ENCODE peak calls at places on chromosome 16, in eight cellular contexts. One of them, this sample, is unnamed.

GRCh38 chr16:20242568-20243240 is 84.6 kb downstream of the GP2 start:
- DNase-seq in GM12878: no peak
- DNase-seq in sigmoid colon: no peak
- DNase-seq in HepG2: no peak
- DNase-seq in stomach: no peak
- DNase-seq in esophagus muscularis mucosa: no peak
- DNase-seq in HL-60: no peak
- DNase-seq in suprapubic skin: no peak
- DNase-seq in this sample: no peak

GRCh38 chr16:12971216-12971615 is 69.8 kb downstream of the SHISA9 start:
- DNase-seq in esophagus muscularis mucosa: no peak
- DNase-seq in sigmoid colon: no peak
- DNase-seq in suprapubic skin: no peak
- DNase-seq in stomach: peak
- DNase-seq in HepG2: no peak
- DNase-seq in HL-60: no peak
- DNase-seq in GM12878: no peak
- DNase-seq in this sample: peak

GRCh38 chr16:79712273-79712672 is 111.7 kb upstream of the MAF start:
- DNase-seq in esophagus muscularis mucosa: no peak
- DNase-seq in stomach: no peak
- DNase-seq in HL-60: no peak
- DNase-seq in sigmoid colon: no peak
- DNase-seq in HepG2: no peak
- DNase-seq in suprapubic skin: no peak
- DNase-seq in GM12878: no peak
- DNase-seq in this sample: no peak

GRCh38 chr16:726188-726437 is 130 bp downstream of the CCDC78 start:
- DNase-seq in HL-60: no peak
- DNase-seq in HepG2: no peak
- DNase-seq in sigmoid colon: no peak
- DNase-seq in suprapubic skin: no peak
- DNase-seq in esophagus muscularis mucosa: no peak
- DNase-seq in stomach: no peak
- DNase-seq in GM12878: no peak
- DNase-seq in this sample: no peak

GRCh38 chr16:71367243-71367976 is 8.9 kb downstream of the CALB2 start:
- DNase-seq in GM12878: peak
- DNase-seq in sigmoid colon: no peak
- DNase-seq in suprapubic skin: no peak
- DNase-seq in HepG2: peak
- DNase-seq in stomach: peak
- DNase-seq in esophagus muscularis mucosa: no peak
- DNase-seq in HL-60: peak
- DNase-seq in this sample: no peak

GRCh38 chr16:162271-162991 is 3.3 kb upstream of the HBM start:
- DNase-seq in suprapubic skin: no peak
- DNase-seq in HL-60: no peak
- DNase-seq in stomach: no peak
- DNase-seq in GM12878: no peak
- DNase-seq in esophagus muscularis mucosa: no peak
- DNase-seq in sigmoid colon: no peak
- DNase-seq in HepG2: no peak
- DNase-seq in this sample: no peak

GRCh38 chr16:88966986-88967799 is 9.8 kb downstream of the CBFA2T3 start:
- DNase-seq in HepG2: no peak
- DNase-seq in HL-60: no peak
- DNase-seq in suprapubic skin: no peak
- DNase-seq in sigmoid colon: no peak
- DNase-seq in esophagus muscularis mucosa: no peak
- DNase-seq in stomach: no peak
- DNase-seq in GM12878: no peak
- DNase-seq in this sample: no peak

GRCh38 chr16:13935408-13935807 is 15.5 kb downstream of the ERCC4 start:
- DNase-seq in suprapubic skin: no peak
- DNase-seq in esophagus muscularis mucosa: no peak
- DNase-seq in HL-60: no peak
- DNase-seq in HepG2: peak
- DNase-seq in stomach: no peak
- DNase-seq in sigmoid colon: no peak
- DNase-seq in GM12878: no peak
- DNase-seq in this sample: no peak

GRCh38 chr16:73433493-73434307 is 385.8 kb upstream of the ZFHX3 start:
- DNase-seq in sigmoid colon: no peak
- DNase-seq in HepG2: no peak
- DNase-seq in suprapubic skin: no peak
- DNase-seq in esophagus muscularis mucosa: no peak
- DNase-seq in GM12878: no peak
- DNase-seq in HL-60: no peak
- DNase-seq in stomach: no peak
- DNase-seq in this sample: no peak

GRCh38 chr16:75250809-75251279 is 580 bp downstream of the BCAR1 start:
- DNase-seq in stomach: peak
- DNase-seq in HL-60: no peak
- DNase-seq in sigmoid colon: peak
- DNase-seq in GM12878: no peak
- DNase-seq in esophagus muscularis mucosa: no peak
- DNase-seq in suprapubic skin: no peak
- DNase-seq in HepG2: peak
- DNase-seq in this sample: no peak

GRCh38 chr16:56606071-56606687 is 2.2 kb upstream of the MT2A start:
- DNase-seq in sigmoid colon: peak
- DNase-seq in stomach: no peak
- DNase-seq in GM12878: no peak
- DNase-seq in suprapubic skin: no peak
- DNase-seq in HL-60: no peak
- DNase-seq in esophagus muscularis mucosa: no peak
- DNase-seq in HepG2: no peak
- DNase-seq in this sample: no peak

GRCh38 chr16:1496464-1496863 is 3.3 kb downstream of the TELO2 start:
- DNase-seq in GM12878: no peak
- DNase-seq in esophagus muscularis mucosa: no peak
- DNase-seq in suprapubic skin: no peak
- DNase-seq in HL-60: no peak
- DNase-seq in HepG2: no peak
- DNase-seq in sigmoid colon: no peak
- DNase-seq in stomach: no peak
- DNase-seq in this sample: no peak

DNA sequence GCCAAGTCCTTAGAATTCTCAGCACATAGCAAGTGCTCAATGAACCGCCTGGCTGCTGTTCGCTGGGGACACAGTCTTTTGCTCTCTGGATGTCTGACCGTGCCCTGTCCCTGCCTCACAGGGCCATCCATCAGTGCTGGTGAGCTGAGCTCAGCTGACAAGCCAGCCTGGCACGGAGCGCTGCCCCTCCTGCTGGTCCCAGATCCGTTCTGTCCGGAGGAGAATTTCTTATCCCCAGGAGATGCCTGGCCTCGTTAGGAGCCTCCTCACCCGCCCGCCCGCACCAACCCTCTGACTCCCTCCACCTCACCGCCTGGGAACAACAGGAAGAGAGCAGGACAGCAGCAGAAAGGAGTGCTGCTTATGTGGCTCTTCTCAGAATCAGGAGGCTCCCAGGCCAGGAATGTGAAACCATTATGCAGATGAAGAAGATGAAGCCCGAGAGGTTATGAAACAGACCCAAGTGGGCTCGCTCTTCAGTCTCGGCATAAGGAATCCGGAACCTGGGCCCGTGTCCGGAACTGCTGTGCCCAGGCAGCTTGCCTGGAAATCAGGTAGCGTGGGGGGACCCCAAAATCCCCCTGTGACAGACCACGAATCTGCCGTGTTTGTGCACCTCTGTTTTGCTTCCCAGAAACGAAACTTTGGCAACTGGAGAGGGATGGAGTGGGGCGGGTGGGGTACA is 28.8 kb upstream of the RMI2 start:
- DNase-seq in sigmoid colon: no peak
- DNase-seq in GM12878: no peak
- DNase-seq in stomach: no peak
- DNase-seq in HepG2: no peak
- DNase-seq in HL-60: no peak
- DNase-seq in suprapubic skin: no peak
- DNase-seq in esophagus muscularis mucosa: no peak
- DNase-seq in this sample: no peak
- TF ChIP-seq POLR2AphosphoS5 in sigmoid colon: no peak
- TF ChIP-seq POLR2AphosphoS5 in GM12878: no peak
- TF ChIP-seq POLR2AphosphoS5 in stomach: no peak
- TF ChIP-seq POLR2AphosphoS5 in HepG2: no peak
- TF ChIP-seq POLR2AphosphoS5 in HL-60: no peak
- TF ChIP-seq POLR2AphosphoS5 in suprapubic skin: no peak
- TF ChIP-seq POLR2AphosphoS5 in esophagus muscularis mucosa: no peak
- TF ChIP-seq POLR2AphosphoS5 in this sample: no peak

GRCh38 chr16:4537376-4538066 is 1.1 kb downstream of the CDIP1 start:
- DNase-seq in sigmoid colon: peak
- DNase-seq in HL-60: no peak
- DNase-seq in stomach: peak
- DNase-seq in GM12878: no peak
- DNase-seq in HepG2: no peak
- DNase-seq in esophagus muscularis mucosa: no peak
- DNase-seq in suprapubic skin: no peak
- DNase-seq in this sample: no peak
- H3K27ac ChIP-seq in sigmoid colon: peak
- H3K27ac ChIP-seq in HL-60: no peak
- H3K27ac ChIP-seq in stomach: peak
- H3K27ac ChIP-seq in GM12878: no peak
- H3K27ac ChIP-seq in HepG2: peak
- H3K27ac ChIP-seq in esophagus muscularis mucosa: peak
- H3K27ac ChIP-seq in suprapubic skin: peak
- H3K27ac ChIP-seq in this sample: no peak

GRCh38 chr16:22222006-22222405 is 15.9 kb downstream of the EEF2K start:
- DNase-seq in HL-60: no peak
- DNase-seq in HepG2: no peak
- DNase-seq in sigmoid colon: no peak
- DNase-seq in GM12878: no peak
- DNase-seq in esophagus muscularis mucosa: no peak
- DNase-seq in suprapubic skin: no peak
- DNase-seq in stomach: no peak
- DNase-seq in this sample: no peak

GRCh38 chr16:22220714-22221113 is 14.6 kb downstream of the EEF2K start:
- DNase-seq in stomach: peak
- DNase-seq in esophagus muscularis mucosa: no peak
- DNase-seq in sigmoid colon: no peak
- DNase-seq in HepG2: no peak
- DNase-seq in HL-60: no peak
- DNase-seq in GM12878: no peak
- DNase-seq in suprapubic skin: no peak
- DNase-seq in this sample: no peak

GRCh38 chr16:22219389-22220075 is 13.5 kb downstream of the EEF2K start:
- DNase-seq in sigmoid colon: no peak
- DNase-seq in suprapubic skin: no peak
- DNase-seq in esophagus muscularis mucosa: no peak
- DNase-seq in HL-60: no peak
- DNase-seq in stomach: no peak
- DNase-seq in GM12878: no peak
- DNase-seq in HepG2: no peak
- DNase-seq in this sample: no peak

GRCh38 chr16:22217890-22218730 is 12.0 kb downstream of the EEF2K start:
- DNase-seq in GM12878: peak
- DNase-seq in stomach: no peak
- DNase-seq in HL-60: no peak
- DNase-seq in suprapubic skin: no peak
- DNase-seq in esophagus muscularis mucosa: no peak
- DNase-seq in HepG2: no peak
- DNase-seq in sigmoid colon: peak
- DNase-seq in this sample: no peak

DNA sequence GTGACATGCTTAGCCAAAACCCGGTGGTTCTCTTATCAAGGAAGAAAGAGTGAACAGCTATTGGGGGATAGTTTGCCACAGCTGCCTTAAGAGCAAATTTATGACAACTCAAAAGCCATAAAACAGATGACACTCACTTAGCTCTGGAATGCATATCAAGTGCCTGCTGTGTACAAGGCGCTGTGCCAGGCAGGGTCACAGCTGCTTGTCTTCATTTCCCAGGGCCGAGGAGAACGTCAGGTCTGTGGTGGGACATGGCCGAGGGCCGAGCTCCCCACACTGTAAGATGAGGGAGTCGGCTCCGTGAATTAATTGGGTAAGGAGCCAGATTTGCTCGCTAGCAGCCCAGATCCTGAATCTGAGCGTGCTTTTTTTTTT is 14.0 kb downstream of the EEF2K start:
- DNase-seq in suprapubic skin: no peak
- DNase-seq in HL-60: no peak
- DNase-seq in stomach: no peak
- DNase-seq in sigmoid colon: peak
- DNase-seq in GM12878: no peak
- DNase-seq in esophagus muscularis mucosa: no peak
- DNase-seq in HepG2: no peak
- DNase-seq in this sample: no peak
- TF ChIP-seq POLR2AphosphoS5 in suprapubic skin: no peak
- TF ChIP-seq POLR2AphosphoS5 in HL-60: no peak
- TF ChIP-seq POLR2AphosphoS5 in stomach: no peak
- TF ChIP-seq POLR2AphosphoS5 in sigmoid colon: no peak
- TF ChIP-seq POLR2AphosphoS5 in GM12878: no peak
- TF ChIP-seq POLR2AphosphoS5 in esophagus muscularis mucosa: no peak
- TF ChIP-seq POLR2AphosphoS5 in HepG2: no peak
- TF ChIP-seq POLR2AphosphoS5 in this sample: no peak

GRCh38 chr16:30926937-30927788 is 3.8 kb downstream of the FBXL19 start:
- DNase-seq in GM12878: no peak
- DNase-seq in esophagus muscularis mucosa: no peak
- DNase-seq in suprapubic skin: no peak
- DNase-seq in HepG2: no peak
- DNase-seq in sigmoid colon: no peak
- DNase-seq in stomach: no peak
- DNase-seq in HL-60: no peak
- DNase-seq in this sample: no peak

GRCh38 chr16:30930160-30930571 is 6.8 kb downstream of the FBXL19 start:
- DNase-seq in stomach: no peak
- DNase-seq in esophagus muscularis mucosa: no peak
- DNase-seq in HL-60: no peak
- DNase-seq in HepG2: no peak
- DNase-seq in sigmoid colon: no peak
- DNase-seq in suprapubic skin: no peak
- DNase-seq in GM12878: no peak
- DNase-seq in this sample: no peak

GRCh38 chr16:30927789-30928378 is 4.5 kb downstream of the FBXL19 start:
- DNase-seq in suprapubic skin: no peak
- DNase-seq in esophagus muscularis mucosa: no peak
- DNase-seq in GM12878: peak
- DNase-seq in sigmoid colon: no peak
- DNase-seq in HepG2: peak
- DNase-seq in stomach: no peak
- DNase-seq in HL-60: no peak
- DNase-seq in this sample: peak

GRCh38 chr16:30929167-30929566 is 5.8 kb downstream of the FBXL19 start:
- DNase-seq in HepG2: no peak
- DNase-seq in sigmoid colon: no peak
- DNase-seq in esophagus muscularis mucosa: no peak
- DNase-seq in stomach: no peak
- DNase-seq in GM12878: no peak
- DNase-seq in suprapubic skin: no peak
- DNase-seq in HL-60: no peak
- DNase-seq in this sample: no peak

DNA sequence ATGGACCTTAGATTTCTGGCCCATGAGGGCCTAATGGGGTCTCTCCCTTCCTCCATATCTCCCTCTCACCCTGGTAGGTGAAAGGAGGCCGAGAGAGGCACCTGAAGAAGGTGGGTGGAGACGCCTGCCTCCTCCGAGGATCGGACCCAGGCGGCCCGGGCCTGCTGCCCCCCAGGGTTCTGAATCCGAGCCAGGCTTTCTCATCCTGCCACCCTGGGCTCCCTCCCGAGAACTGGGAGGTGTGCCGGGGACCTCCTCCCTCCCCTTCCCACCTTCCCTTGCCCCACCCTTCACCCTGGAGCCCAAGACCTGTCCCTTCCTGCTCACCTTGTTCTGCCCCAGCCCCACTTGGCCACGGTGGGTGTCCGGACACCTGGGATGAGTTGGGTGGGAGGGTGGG is 5.0 kb downstream of the FBXL19 start:
- DNase-seq in suprapubic skin: no peak
- DNase-seq in HL-60: no peak
- DNase-seq in HepG2: no peak
- DNase-seq in stomach: no peak
- DNase-seq in esophagus muscularis mucosa: no peak
- DNase-seq in GM12878: no peak
- DNase-seq in sigmoid colon: no peak
- DNase-seq in this sample: no peak
- H3K27ac ChIP-seq in suprapubic skin: no peak
- H3K27ac ChIP-seq in HL-60: no peak
- H3K27ac ChIP-seq in HepG2: no peak
- H3K27ac ChIP-seq in stomach: no peak
- H3K27ac ChIP-seq in esophagus muscularis mucosa: no peak
- H3K27ac ChIP-seq in GM12878: no peak
- H3K27ac ChIP-seq in sigmoid colon: no peak
- H3K27ac ChIP-seq in this sample: no peak